ENCODE peak calls at places on chromosomes 2 and 18, in six cellular contexts. M, C, K, J, Z and S are unnamed samples.

GRCh38 chr2:196808281-196808680 is 874 bp downstream of the C2orf66 start:
- DNase-seq in M (no peak), C (no peak), K (no peak), J (no peak), Z (no peak), S (no peak)

GRCh38 chr2:138059967-138060635 is 95.8 kb downstream of the HNMT start:
- DNase-seq in M (no peak), C (peak; percentile 91), K (no peak), J (no peak), Z (no peak), S (no peak)

GRCh38 chr2:165529130-165529529 is 59.6 kb downstream of the CSRNP3 start:
- DNase-seq in M (no peak), C (peak; percentile 51), K (no peak), J (no peak), Z (no peak), S (no peak)

GRCh38 chr2:73982140-73982617 is 2.5 kb upstream of the TET3 start:
- DNase-seq in M (no peak), C (peak; percentile 82), K (no peak), J (no peak), Z (no peak), S (no peak)

GRCh38 chr2:210199186-210199765 is 26.0 kb downstream of the ACADL start:
- DNase-seq in M (no peak), C (peak; percentile 51), K (no peak), J (peak; percentile 11), Z (no peak), S (peak; percentile 29)

GRCh38 chr2:238582159-238582558 is 155.4 kb downstream of the ASB1 start:
- DNase-seq in M (no peak), C (peak; percentile 63), K (peak; percentile 66), J (no peak), Z (no peak), S (peak; percentile 66)

GRCh38 chr18:48036191-48036590 is 105.7 kb upstream of the SMAD2 start:
- DNase-seq in M (no peak), C (peak; percentile 25), K (no peak), J (no peak), Z (no peak), S (no peak)

GRCh38 chr2:239991689-239992314 is 33.3 kb downstream of the NDUFA10 start:
- DNase-seq in M (no peak), C (peak; percentile 73), K (peak; percentile 16), J (peak; percentile 51), Z (peak; percentile 15), S (peak; percentile 59)

GRCh38 chr2:131035112-131035825 is 58.0 kb downstream of the FAM168B start:
- DNase-seq in M (no peak), C (no peak), K (no peak), J (no peak), Z (no peak), S (no peak)

GRCh38 chr2:12807907-12808810 is 91.4 kb downstream of the TRIB2 start:
- DNase-seq in M (no peak), C (no peak), K (no peak), J (no peak), Z (no peak), S (no peak)

GRCh38 chr18:62716679-62717058 is 1.3 kb downstream of the PHLPP1 start:
- DNase-seq in M (peak; percentile 28), C (peak; percentile 16), K (no peak), J (peak; percentile 83), Z (peak; percentile 69), S (no peak)

GRCh38 chr18:79955302-79956075 is 4.0 kb upstream of the SLC66A2 start:
- DNase-seq in M (no peak), C (peak; percentile 60), K (no peak), J (no peak), Z (no peak), S (no peak)

GRCh38 chr2:1609706-1610485 is 134.4 kb downstream of the PXDN start:
- DNase-seq in M (no peak), C (no peak), K (no peak), J (no peak), Z (no peak), S (no peak)

GRCh38 chr18:2878656-2879330 is 32.0 kb downstream of the EMILIN2 start:
- DNase-seq in M (no peak), C (peak; percentile 11), K (no peak), J (no peak), Z (no peak), S (no peak)

GRCh38 chr2:191748050-191748449 is 70.1 kb downstream of the NABP1 start:
- DNase-seq in M (no peak), C (peak; percentile 84), K (no peak), J (no peak), Z (no peak), S (no peak)

GRCh38 chr2:20666364-20667150 is at the start of gene GDF7:
- DNase-seq in M (no peak), C (no peak), K (no peak), J (peak; percentile 75), Z (peak; percentile 72), S (no peak)

GRCh38 chr2:9417725-9418124 is 5.6 kb downstream of the ITGB1BP1 start:
- DNase-seq in M (no peak), C (no peak), K (no peak), J (no peak), Z (no peak), S (no peak)

GRCh38 chr18:55319517-55319905 is 268.5 kb downstream of the TCF4 start:
- DNase-seq in M (no peak), C (peak; percentile 69), K (no peak), J (no peak), Z (no peak), S (peak; percentile 61)

GRCh38 chr2:36408198-36408703 is 52.7 kb downstream of the CRIM1 start:
- DNase-seq in M (no peak), C (no peak), K (no peak), J (no peak), Z (peak; percentile 38), S (no peak)

GRCh38 chr2:10316860-10317259 is 14.2 kb downstream of the HPCAL1 start:
- DNase-seq in M (no peak), C (no peak), K (no peak), J (no peak), Z (no peak), S (no peak)

GRCh38 chr2:206255003-206255402 is 19.5 kb upstream of the ZDBF2 start:
- DNase-seq in M (no peak), C (no peak), K (no peak), J (no peak), Z (no peak), S (no peak)

GRCh38 chr18:45682181-45682580 is 41.8 kb upstream of the SLC14A1 start:
- DNase-seq in M (no peak), C (no peak), K (no peak), J (no peak), Z (no peak), S (no peak)

GRCh38 chr2:219596954-219597551 is 604 bp upstream of the STK11IP start:
- DNase-seq in M (no peak), C (peak; percentile 18), K (no peak), J (no peak), Z (no peak), S (no peak)

GRCh38 chr2:20302019-20302418 is 48.6 kb downstream of the PUM2 start:
- DNase-seq in M (no peak), C (no peak), K (no peak), J (no peak), Z (no peak), S (no peak)

GRCh38 chr2:136238552-136239346 is 120.8 kb upstream of the CXCR4 start:
- DNase-seq in M (peak; percentile 40), C (peak; percentile 66), K (no peak), J (peak; percentile 69), Z (no peak), S (no peak)

GRCh38 chr2:31606511-31606910 is 25.8 kb upstream of the SRD5A2 start:
- DNase-seq in M (no peak), C (peak; percentile 9), K (no peak), J (no peak), Z (no peak), S (peak; percentile 16)

GRCh38 chr2:230865766-230866703 is 1.3 kb downstream of the ITM2C start:
- DNase-seq in M (no peak), C (no peak), K (no peak), J (peak; percentile 41), Z (peak; percentile 59), S (no peak)
- TF ChIP-seq CTCF in M (no peak), C (no peak), K (peak; percentile 43), J (no peak), Z (no peak), S (peak; percentile 25)

DNA sequence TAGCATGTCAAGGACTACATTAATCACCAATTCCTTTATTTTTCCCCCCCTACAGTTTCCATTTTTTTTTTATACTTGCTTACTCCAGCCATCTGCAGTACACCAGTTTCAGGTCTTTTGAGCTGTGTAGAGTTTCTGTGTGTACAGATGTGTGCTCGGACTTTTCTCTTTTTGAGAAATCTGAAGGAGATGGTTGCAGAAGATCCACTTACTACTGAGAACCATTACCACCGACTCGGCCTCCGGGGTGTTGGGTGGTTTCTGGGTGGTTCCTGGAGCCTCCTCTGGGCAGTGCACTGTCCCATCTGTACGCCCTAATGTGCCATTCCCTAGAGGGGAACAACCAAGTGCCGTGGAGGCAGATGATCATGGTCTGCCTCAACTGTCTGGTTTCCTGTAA is 15.4 kb upstream of the LYPD6B start:
- DNase-seq in M (no peak), C (no peak), K (no peak), J (no peak), Z (no peak), S (no peak)
- TF ChIP-seq CTCF in M (no peak), C (no peak), K (no peak), J (no peak), Z (no peak), S (no peak)

DNA sequence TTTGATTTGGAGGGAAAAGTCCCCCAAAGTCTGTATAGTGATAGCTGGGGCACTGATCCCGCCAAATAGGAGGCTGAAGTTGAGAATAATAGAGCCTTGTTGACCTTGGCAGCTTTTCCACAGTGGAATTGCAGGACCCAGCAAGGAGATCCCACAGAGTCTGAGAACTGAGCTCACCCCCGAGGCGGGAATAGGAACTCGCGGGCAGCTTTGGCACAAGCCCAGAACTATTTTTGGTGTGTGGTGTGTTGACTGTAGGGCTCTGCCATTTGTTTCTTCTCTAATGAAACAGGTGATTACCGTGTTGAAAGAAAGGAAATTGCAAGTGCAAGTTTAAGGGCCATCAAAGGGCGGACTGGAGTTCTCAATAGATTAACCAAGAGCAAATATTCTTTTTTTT is 34.0 kb downstream of the SH3RF3 start:
- DNase-seq in M (no peak), C (peak; percentile 52), K (no peak), J (no peak), Z (no peak), S (no peak)
- TF ChIP-seq CTCF in M (no peak), C (no peak), K (no peak), J (no peak), Z (no peak), S (no peak)

GRCh38 chr2:139790807-139791206 is 1010.6 kb upstream of the NXPH2 start:
- DNase-seq in M (no peak), C (peak; percentile 35), K (no peak), J (peak; percentile 4), Z (no peak), S (no peak)
- TF ChIP-seq CTCF in M (no peak), C (peak; percentile 19), K (no peak), J (no peak), Z (no peak), S (peak; percentile 18)